ENCODE peak calls at places on chromosomes 12 and 14, in six cellular contexts. One of them, this sample, is unnamed.
A peak's percentile ranks its signal among the peaks of the same experiment; 100 is the strongest.

GRCh38 chr14:79514700-79515099 is 696.6 kb downstream of the DIO2 start:
- DNase-seq in IMR-90: peak; percentile 73
- DNase-seq in tibial nerve: no peak
- DNase-seq in adrenal gland: no peak
- DNase-seq in uterus: no peak
- DNase-seq in spleen: no peak
- DNase-seq in this sample: no peak

GRCh38 chr14:71730471-71730870 is 201.8 kb upstream of the RGS6 start:
- DNase-seq in IMR-90: no peak
- DNase-seq in tibial nerve: no peak
- DNase-seq in uterus: no peak
- DNase-seq in spleen: no peak
- DNase-seq in adrenal gland: no peak
- DNase-seq in this sample: no peak

GRCh38 chr12:24875014-24875413 is 73.9 kb downstream of the BCAT1 start:
- DNase-seq in IMR-90: no peak
- DNase-seq in adrenal gland: no peak
- DNase-seq in uterus: no peak
- DNase-seq in spleen: no peak
- DNase-seq in tibial nerve: no peak
- DNase-seq in this sample: no peak

GRCh38 chr14:92439551-92440344 is 73.8 kb upstream of the RIN3 start:
- DNase-seq in IMR-90: no peak
- DNase-seq in adrenal gland: no peak
- DNase-seq in uterus: no peak
- DNase-seq in tibial nerve: no peak
- DNase-seq in spleen: no peak
- DNase-seq in this sample: no peak

GRCh38 chr12:52515927-52516831 is 4.0 kb downstream of the KRT5 start:
- DNase-seq in uterus: no peak
- DNase-seq in spleen: no peak
- DNase-seq in tibial nerve: peak; percentile 4
- DNase-seq in adrenal gland: no peak
- DNase-seq in IMR-90: no peak
- DNase-seq in this sample: peak; percentile 89

GRCh38 chr12:85059594-85059993 is 23.4 kb downstream of the LRRIQ1 start:
- DNase-seq in uterus: no peak
- DNase-seq in spleen: no peak
- DNase-seq in tibial nerve: no peak
- DNase-seq in adrenal gland: no peak
- DNase-seq in IMR-90: no peak
- DNase-seq in this sample: no peak

GRCh38 chr12:52221912-52222457 is 11.1 kb upstream of the KRT7 start:
- DNase-seq in adrenal gland: peak; percentile 79
- DNase-seq in uterus: no peak
- DNase-seq in tibial nerve: no peak
- DNase-seq in spleen: peak; percentile 72
- DNase-seq in IMR-90: peak; percentile 25
- DNase-seq in this sample: no peak

GRCh38 chr12:38527631-38528030 is 211.1 kb downstream of the ALG10B start:
- DNase-seq in IMR-90: no peak
- DNase-seq in uterus: no peak
- DNase-seq in spleen: no peak
- DNase-seq in adrenal gland: no peak
- DNase-seq in tibial nerve: no peak
- DNase-seq in this sample: no peak

GRCh38 chr14:101224356-101225115 is 321.0 kb upstream of the RTL1 start:
- DNase-seq in tibial nerve: no peak
- DNase-seq in spleen: no peak
- DNase-seq in adrenal gland: peak; percentile 13
- DNase-seq in uterus: no peak
- DNase-seq in IMR-90: no peak
- DNase-seq in this sample: peak; percentile 89

GRCh38 chr12:91133871-91134270 is 22.6 kb upstream of the LUM start:
- DNase-seq in spleen: no peak
- DNase-seq in IMR-90: peak; percentile 91
- DNase-seq in uterus: no peak
- DNase-seq in adrenal gland: no peak
- DNase-seq in tibial nerve: no peak
- DNase-seq in this sample: no peak

GRCh38 chr12:7060353-7060954 is at the start of gene C1S:
- DNase-seq in spleen: no peak
- DNase-seq in IMR-90: peak; percentile 99
- DNase-seq in adrenal gland: peak; percentile 53
- DNase-seq in uterus: peak; percentile 91
- DNase-seq in tibial nerve: peak; percentile 85
- DNase-seq in this sample: peak; percentile 95

GRCh38 chr12:98464155-98464554 is 51.2 kb upstream of the TMPO start:
- DNase-seq in spleen: no peak
- DNase-seq in IMR-90: peak; percentile 31
- DNase-seq in uterus: no peak
- DNase-seq in adrenal gland: no peak
- DNase-seq in tibial nerve: no peak
- DNase-seq in this sample: no peak

DNA sequence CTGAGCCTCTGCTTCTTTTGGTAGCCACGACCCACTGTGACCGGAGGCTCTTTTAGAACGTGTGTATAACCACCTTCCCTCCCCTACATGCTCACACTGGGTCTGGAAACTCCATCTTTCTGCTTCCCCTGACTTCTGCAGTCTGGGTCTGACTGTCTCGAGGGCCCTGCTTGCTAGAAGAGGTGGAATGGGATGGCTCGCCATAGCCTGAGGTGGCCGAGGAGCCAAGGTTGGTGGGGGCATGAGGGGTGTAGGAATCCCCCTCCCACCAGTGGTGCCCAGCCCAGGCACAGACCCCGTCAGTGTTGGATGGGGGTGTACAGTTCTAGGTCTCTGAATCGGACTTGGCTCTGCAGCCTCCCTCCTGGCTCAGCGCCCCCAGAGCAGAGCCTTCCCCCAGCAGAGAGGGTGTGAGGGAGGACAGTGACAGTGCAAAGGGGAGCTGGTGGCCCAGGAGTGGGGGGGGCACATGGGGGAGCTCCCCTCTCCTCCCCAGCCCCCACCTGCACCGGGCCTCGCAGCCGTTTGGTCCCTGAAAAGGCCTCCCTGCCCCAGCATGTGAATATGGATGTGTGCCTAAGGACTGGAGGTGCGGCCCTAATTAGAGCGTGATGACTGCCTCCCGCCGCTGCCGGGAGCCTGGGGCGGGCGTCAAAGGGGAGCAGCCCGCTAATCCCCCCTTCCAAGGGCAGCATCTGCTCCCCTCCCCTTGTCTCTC is 196.3 kb upstream of the C14orf180 start:
- DNase-seq in tibial nerve: no peak
- DNase-seq in spleen: peak; percentile 59
- DNase-seq in IMR-90: no peak
- DNase-seq in adrenal gland: no peak
- DNase-seq in uterus: no peak
- DNase-seq in this sample: no peak
- H3K4me3 ChIP-seq in tibial nerve: no peak overlapping the region
- H3K4me3 ChIP-seq in spleen: no peak overlapping the region
- H3K4me3 ChIP-seq in IMR-90: no peak overlapping the region
- H3K4me3 ChIP-seq in adrenal gland: no peak overlapping the region
- H3K4me3 ChIP-seq in uterus: no peak overlapping the region
- H3K4me3 ChIP-seq in this sample: no peak overlapping the region

DNA sequence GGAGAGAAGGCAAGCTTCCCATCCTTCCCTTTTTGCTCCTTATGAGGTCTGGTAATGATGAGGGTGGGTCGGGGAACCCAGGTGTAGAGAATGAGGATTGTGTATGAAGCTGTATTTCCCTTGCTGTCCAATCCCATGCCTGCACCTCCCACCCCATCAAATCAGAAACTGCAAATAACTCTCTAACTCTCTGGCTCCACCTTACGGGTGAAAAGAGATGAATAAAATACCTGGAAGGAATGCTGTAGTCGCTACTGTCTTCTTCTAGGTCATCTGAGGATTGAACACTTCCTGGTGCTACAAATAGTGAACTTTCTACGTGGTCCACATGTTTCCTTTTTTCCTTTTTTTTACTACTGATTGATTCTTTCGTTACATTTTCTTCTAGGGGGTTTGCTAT is 38.9 kb upstream of the DICER1 start:
- DNase-seq in IMR-90: no peak
- DNase-seq in spleen: no peak
- DNase-seq in adrenal gland: no peak
- DNase-seq in uterus: no peak
- DNase-seq in tibial nerve: no peak
- DNase-seq in this sample: no peak
- TF ChIP-seq POLR2A in IMR-90: no peak
- TF ChIP-seq POLR2A in spleen: no peak
- TF ChIP-seq POLR2A in adrenal gland: no peak
- TF ChIP-seq POLR2A in uterus: no peak
- TF ChIP-seq POLR2A in tibial nerve: no peak
- TF ChIP-seq POLR2A in this sample: no peak

GRCh38 chr12:770474-770873 is 18.1 kb downstream of the WNK1 start:
- DNase-seq in adrenal gland: no peak
- DNase-seq in tibial nerve: no peak
- DNase-seq in spleen: no peak
- DNase-seq in IMR-90: no peak
- DNase-seq in uterus: no peak
- DNase-seq in this sample: no peak

GRCh38 chr12:768434-768833 is 16.1 kb downstream of the WNK1 start:
- DNase-seq in IMR-90: no peak
- DNase-seq in spleen: no peak
- DNase-seq in tibial nerve: no peak
- DNase-seq in adrenal gland: no peak
- DNase-seq in uterus: no peak
- DNase-seq in this sample: no peak

GRCh38 chr12:761276-761675 is 8.9 kb downstream of the WNK1 start:
- DNase-seq in IMR-90: no peak
- DNase-seq in spleen: no peak
- DNase-seq in adrenal gland: no peak
- DNase-seq in tibial nerve: no peak
- DNase-seq in uterus: no peak
- DNase-seq in this sample: no peak

DNA sequence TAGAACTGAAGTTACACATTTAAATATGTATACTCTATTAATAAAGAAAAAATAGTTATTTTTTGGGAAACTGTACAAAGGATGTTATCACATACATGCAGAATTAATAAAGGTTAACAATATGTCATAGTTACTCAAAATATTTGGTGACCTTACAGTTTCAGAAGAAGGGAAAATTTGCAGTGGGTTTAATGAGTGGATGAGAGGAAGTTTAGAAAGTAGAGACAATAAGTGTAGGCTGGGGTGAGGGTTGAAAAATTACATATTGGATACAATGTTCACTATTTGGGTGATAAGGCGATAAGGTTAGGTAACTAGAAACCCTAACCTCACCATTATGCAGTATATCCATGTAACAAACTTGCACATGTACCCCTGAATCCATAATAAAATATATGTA is 13.5 kb downstream of the WNK1 start:
- DNase-seq in uterus: no peak
- DNase-seq in tibial nerve: no peak
- DNase-seq in spleen: no peak
- DNase-seq in IMR-90: no peak
- DNase-seq in adrenal gland: no peak
- DNase-seq in this sample: no peak
- H3K4me3 ChIP-seq in uterus: no peak overlapping the region
- H3K4me3 ChIP-seq in tibial nerve: no peak overlapping the region
- H3K4me3 ChIP-seq in spleen: no peak overlapping the region
- H3K4me3 ChIP-seq in IMR-90: no peak overlapping the region
- H3K4me3 ChIP-seq in adrenal gland: no peak overlapping the region
- H3K4me3 ChIP-seq in this sample: no peak overlapping the region

GRCh38 chr14:24093901-24094838 is at the start of gene PCK2:
- DNase-seq in spleen: peak; percentile 96
- DNase-seq in uterus: peak; percentile 93
- DNase-seq in IMR-90: peak; percentile 88
- DNase-seq in tibial nerve: peak; percentile 90
- DNase-seq in adrenal gland: peak; percentile 86
- DNase-seq in this sample: peak; percentile 98
- TF ChIP-seq POLR2A in spleen: peak; percentile 15
- TF ChIP-seq POLR2A in uterus: peak; percentile 61
- TF ChIP-seq POLR2A in IMR-90: peak; percentile 89
- TF ChIP-seq POLR2A in tibial nerve: peak; percentile 63
- TF ChIP-seq POLR2A in adrenal gland: peak; percentile 64
- TF ChIP-seq POLR2A in this sample: peak; percentile 37

GRCh38 chr12:89345830-89346740 is 6.2 kb downstream of the DUSP6 start:
- DNase-seq in tibial nerve: peak; percentile 74
- DNase-seq in IMR-90: peak; percentile 64
- DNase-seq in spleen: peak; percentile 88
- DNase-seq in adrenal gland: peak; percentile 52
- DNase-seq in uterus: peak; percentile 47
- DNase-seq in this sample: no peak
- H3K4me3 ChIP-seq in tibial nerve: no peak overlapping the region
- H3K4me3 ChIP-seq in IMR-90: no peak overlapping the region
- H3K4me3 ChIP-seq in spleen: peak overlapping the region; percentile 85
- H3K4me3 ChIP-seq in adrenal gland: no peak overlapping the region
- H3K4me3 ChIP-seq in uterus: no peak overlapping the region
- H3K4me3 ChIP-seq in this sample: peak overlapping the region; percentile 3

DNA sequence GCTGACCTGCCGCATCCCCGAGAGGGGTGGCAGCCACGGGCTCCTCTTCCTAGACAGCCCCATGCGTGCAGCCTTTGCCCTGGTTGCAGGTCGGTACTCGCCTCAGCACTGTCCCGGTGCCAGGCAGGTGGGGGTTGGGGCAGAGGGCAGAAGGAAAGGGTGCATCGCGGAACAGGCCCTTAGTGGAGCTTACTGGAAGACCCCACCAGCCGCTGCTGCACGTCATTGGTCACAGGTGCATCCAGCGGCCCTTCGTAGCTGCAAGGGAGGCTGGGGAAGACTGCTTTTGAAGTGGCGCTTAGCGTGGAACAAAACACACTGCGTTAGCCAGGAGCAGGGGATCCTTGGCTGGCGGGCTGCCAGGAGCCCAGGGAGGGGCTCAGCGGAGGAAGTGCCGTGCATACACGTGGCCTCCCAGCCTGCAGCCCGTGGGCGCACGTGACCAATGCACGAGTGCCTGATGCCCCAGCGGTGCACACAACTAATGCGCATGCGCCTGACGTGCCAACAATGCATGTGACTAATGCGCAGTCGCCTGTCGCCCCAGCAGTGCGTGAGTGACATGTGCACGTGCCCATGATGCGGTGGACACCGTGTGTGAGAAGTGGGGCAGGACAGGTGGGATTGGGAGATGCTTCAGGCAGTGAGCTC is 5.0 kb upstream of the EP400 start:
- DNase-seq in uterus: no peak
- DNase-seq in spleen: peak; percentile 71
- DNase-seq in tibial nerve: no peak
- DNase-seq in IMR-90: no peak
- DNase-seq in adrenal gland: no peak
- DNase-seq in this sample: no peak
- TF ChIP-seq POLR2A in uterus: no peak
- TF ChIP-seq POLR2A in spleen: no peak
- TF ChIP-seq POLR2A in tibial nerve: no peak
- TF ChIP-seq POLR2A in IMR-90: no peak
- TF ChIP-seq POLR2A in adrenal gland: no peak
- TF ChIP-seq POLR2A in this sample: no peak

GRCh38 chr14:103879570-103880333 is 32.4 kb upstream of the PPP1R13B start:
- DNase-seq in tibial nerve: no peak
- DNase-seq in spleen: no peak
- DNase-seq in IMR-90: no peak
- DNase-seq in uterus: peak; percentile 35
- DNase-seq in adrenal gland: peak; percentile 74
- DNase-seq in this sample: no peak
- H3K4me3 ChIP-seq in tibial nerve: peak overlapping the region; percentile 14
- H3K4me3 ChIP-seq in spleen: peak overlapping the region; percentile 28
- H3K4me3 ChIP-seq in IMR-90: no peak overlapping the region
- H3K4me3 ChIP-seq in uterus: no peak overlapping the region
- H3K4me3 ChIP-seq in adrenal gland: peak overlapping the region; percentile 39
- H3K4me3 ChIP-seq in this sample: peak overlapping the region; percentile 34

This sample was measured in esophagus muscularis mucosa.